ENCODE peak calls at places on chromosomes 1 and 21, in five cellular contexts. W is GM23338, E is left lung, R is brain microvascular endothelial cell, H is Calu3. Y is an unnamed sample.

GRCh38 chr1:175503538-175503937 is 239.9 kb downstream of the TNR start:
- DNase-seq in W (no peak), E (no peak), R (no peak), H (no peak), Y (no peak)

GRCh38 chr1:49364676-49365075 is 588.0 kb upstream of the BEND5 start:
- DNase-seq in W (peak; percentile 45), E (peak; percentile 41), R (no peak), H (peak; percentile 61), Y (no peak)

GRCh38 chr1:178628637-178629548 is 96.2 kb upstream of the RALGPS2 start:
- DNase-seq in W (no peak), E (no peak), R (peak; percentile 47), H (no peak), Y (no peak)

GRCh38 chr1:220426989-220427388 is 100.9 kb upstream of the MARK1 start:
- DNase-seq in W (no peak), E (no peak), R (no peak), H (peak; percentile 10), Y (no peak)

GRCh38 chr1:30733520-30733919 is 10.1 kb upstream of the MATN1 start:
- DNase-seq in W (no peak), E (no peak), R (no peak), H (no peak), Y (no peak)

GRCh38 chr1:100445565-100445964 is 92.4 kb upstream of the GPR88 start:
- DNase-seq in W (no peak), E (no peak), R (no peak), H (no peak), Y (no peak)

GRCh38 chr1:77063118-77063517 is 156.1 kb downstream of the PIGK start:
- DNase-seq in W (peak; percentile 42), E (no peak), R (peak; percentile 2), H (no peak), Y (no peak)

GRCh38 chr21:34617753-34618339 is 2.9 kb upstream of the RCAN1 start:
- DNase-seq in W (no peak), E (no peak), R (no peak), H (no peak), Y (no peak)

GRCh38 chr1:203455706-203456105 is 19.9 kb upstream of the PRELP start:
- DNase-seq in W (no peak), E (no peak), R (no peak), H (no peak), Y (no peak)

GRCh38 chr1:8055973-8056372 is 29.9 kb upstream of the ERRFI1 start:
- DNase-seq in W (no peak), E (no peak), R (peak; percentile 76), H (no peak), Y (no peak)

GRCh38 chr1:30684881-30685795 is 38.2 kb downstream of the MATN1 start:
- DNase-seq in W (peak; percentile 99), E (peak; percentile 87), R (no peak), H (peak; percentile 91), Y (no peak)

GRCh38 chr1:235067396-235068154 is 61.1 kb downstream of the TOMM20 start:
- DNase-seq in W (no peak), E (peak; percentile 84), R (peak; percentile 97), H (peak; percentile 95), Y (no peak)

GRCh38 chr1:17866451-17867029 is 111.4 kb downstream of the ACTL8 start:
- DNase-seq in W (no peak), E (no peak), R (peak; percentile 91), H (peak; percentile 43), Y (no peak)

GRCh38 chr1:17167783-17168479 is 37.0 kb upstream of the PADI1 start:
- DNase-seq in W (no peak), E (no peak), R (peak; percentile 74), H (peak; percentile 13), Y (no peak)

GRCh38 chr1:205782627-205783470 is 7.6 kb upstream of the RAB29 start:
- DNase-seq in W (no peak), E (no peak), R (no peak), H (no peak), Y (no peak)

GRCh38 chr1:205663286-205663994 is 16.9 kb downstream of the SLC45A3 start:
- DNase-seq in W (no peak), E (no peak), R (no peak), H (no peak), Y (no peak)

GRCh38 chr1:66256629-66257575 is 277.1 kb upstream of the SGIP1 start:
- DNase-seq in W (no peak), E (no peak), R (no peak), H (no peak), Y (no peak)

GRCh38 chr1:214664656-214665433 is 61.9 kb downstream of the CENPF start:
- DNase-seq in W (no peak), E (no peak), R (no peak), H (no peak), Y (no peak)

GRCh38 chr1:223179280-223179679 is 36.2 kb upstream of the TLR5 start:
- DNase-seq in W (no peak), E (no peak), R (no peak), H (no peak), Y (no peak)

GRCh38 chr1:33143181-33143580 is 38.7 kb downstream of the TRIM62 start:
- DNase-seq in W (no peak), E (no peak), R (no peak), H (no peak), Y (no peak)

GRCh38 chr1:88923224-88923623 is 31.9 kb upstream of the GTF2B start:
- DNase-seq in W (no peak), E (no peak), R (no peak), H (no peak), Y (no peak)

GRCh38 chr1:88920845-88921244 is 29.5 kb upstream of the GTF2B start:
- DNase-seq in W (no peak), E (no peak), R (no peak), H (no peak), Y (no peak)

GRCh38 chr1:88916883-88917282 is 25.5 kb upstream of the GTF2B start:
- DNase-seq in W (no peak), E (no peak), R (no peak), H (no peak), Y (no peak)

GRCh38 chr1:88917321-88918025 is 26.1 kb upstream of the GTF2B start:
- DNase-seq in W (no peak), E (no peak), R (no peak), H (no peak), Y (no peak)

DNA sequence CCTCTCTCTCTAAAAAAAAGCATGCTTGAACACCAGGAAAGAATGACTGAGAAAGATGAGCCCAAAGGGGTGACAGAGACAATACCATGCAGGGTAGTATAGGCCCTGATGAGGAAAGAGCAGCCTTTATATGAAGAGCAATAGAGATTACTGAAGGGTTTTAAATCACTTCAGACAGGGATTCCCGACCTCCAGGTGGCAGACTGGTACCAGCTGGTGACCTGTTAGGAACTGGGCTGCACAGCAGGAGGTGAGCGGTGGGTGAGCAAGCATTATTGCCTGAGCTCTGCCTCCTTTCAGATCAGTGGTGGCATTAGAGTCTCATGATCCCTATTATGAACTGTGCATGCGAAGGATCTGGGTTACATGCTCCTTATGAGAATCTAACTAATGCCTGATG is 30.8 kb upstream of the GTF2B start:
- DNase-seq in W (peak; percentile 50), E (no peak), R (no peak), H (peak; percentile 4), Y (no peak)
- TF ChIP-seq CTCF in W (peak; percentile 42), E (no peak), R (no peak), H (no peak), Y (no peak)

GRCh38 chr1:47514229-47514628 is 76.4 kb downstream of the FOXD2 start:
- DNase-seq in W (no peak), E (no peak), R (no peak), H (no peak), Y (no peak)

GRCh38 chr1:47513393-47513792 is 75.5 kb downstream of the FOXD2 start:
- DNase-seq in W (no peak), E (no peak), R (no peak), H (no peak), Y (no peak)

GRCh38 chr1:47511825-47512224 is 74.0 kb downstream of the FOXD2 start:
- DNase-seq in W (no peak), E (no peak), R (no peak), H (no peak), Y (no peak)

GRCh38 chr1:47519491-47519890 is 81.6 kb downstream of the FOXD2 start:
- DNase-seq in W (no peak), E (no peak), R (no peak), H (no peak), Y (no peak)

DNA sequence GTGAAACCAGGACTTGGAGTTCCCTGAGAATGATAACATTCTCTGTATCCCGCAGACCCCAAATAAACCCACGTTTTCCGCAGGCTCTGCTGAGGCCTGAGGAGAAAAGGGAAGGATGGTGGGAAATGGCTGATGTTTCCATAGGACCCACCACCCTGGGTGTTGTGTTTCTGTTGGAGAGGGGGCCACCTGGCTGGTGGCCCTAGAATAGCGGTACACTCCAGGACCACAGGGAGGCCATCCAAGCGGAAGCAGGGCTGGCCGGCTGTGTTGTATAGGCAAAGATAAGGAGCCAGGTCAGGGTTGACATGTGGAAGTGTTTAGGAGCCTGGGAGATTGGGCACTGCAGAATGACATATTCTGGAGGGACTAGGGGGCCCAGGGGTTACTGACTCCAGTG is 77.5 kb downstream of the FOXD2 start:
- DNase-seq in W (no peak), E (no peak), R (no peak), H (no peak), Y (no peak)
- TF ChIP-seq CTCF in W (no peak), E (no peak), R (no peak), H (no peak), Y (no peak)

GRCh38 chr1:158961178-158961577 is 29.8 kb downstream of the PYHIN1 start:
- DNase-seq in W (no peak), E (no peak), R (no peak), H (no peak), Y (no peak)

GRCh38 chr1:158962983-158963382 is 31.6 kb downstream of the PYHIN1 start:
- DNase-seq in W (no peak), E (no peak), R (no peak), H (no peak), Y (no peak)
- TF ChIP-seq CTCF in W (no peak), E (no peak), R (no peak), H (no peak), Y (no peak)

DNA sequence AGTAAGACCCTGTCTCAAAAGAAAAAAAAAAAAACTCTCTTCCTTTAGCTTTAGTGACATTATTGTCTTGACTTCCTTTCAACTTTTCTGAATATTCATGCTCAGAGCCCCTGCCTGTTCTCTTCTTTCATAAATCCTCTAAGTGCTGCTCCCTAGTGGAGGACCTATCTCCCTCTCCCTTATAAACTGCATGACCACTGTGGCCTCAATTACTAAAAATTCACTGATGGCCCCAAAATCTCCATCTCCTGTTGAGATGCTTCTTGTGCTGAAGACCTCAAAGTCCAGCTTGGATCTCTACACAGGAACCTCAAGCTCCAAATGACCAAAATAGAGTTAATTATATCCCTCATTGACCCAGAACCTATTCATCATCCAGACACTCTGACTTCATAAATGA is 7.8 kb downstream of the ITLN1 start:
- DNase-seq in W (peak; percentile 61), E (no peak), R (no peak), H (no peak), Y (no peak)
- TF ChIP-seq CTCF in W (peak; percentile 58), E (peak; percentile 11), R (no peak), H (no peak), Y (no peak)

GRCh38 chr1:3119748-3120524 is 50.9 kb downstream of the PRDM16 start:
- DNase-seq in W (no peak), E (no peak), R (no peak), H (no peak), Y (no peak)
- TF ChIP-seq CTCF in W (no peak), E (no peak), R (peak; percentile 37), H (no peak), Y (no peak)